ENCODE peak calls at places on chromosomes 3 and 15, in nine cellular contexts. One of them, this sample, is unnamed.

GRCh38 chr15:95772982-95773381 is 557.5 kb upstream of the NR2F2 start:
- DNase-seq in NAMALWA: no peak
- DNase-seq in activated gamma-delta T cell treated with Interleukin-2 at 50 U/mL for 16 hours: no peak
- DNase-seq in colonic mucosa: no peak
- DNase-seq in hepatocyte: no peak
- DNase-seq in bronchial epithelial cell: no peak
- DNase-seq in hypothalamus: no peak
- DNase-seq in CD8-positive, alpha-beta memory T cell: no peak
- DNase-seq in tibial nerve: no peak
- DNase-seq in this sample: no peak

GRCh38 chr3:123834631-123835030 is 49.5 kb downstream of the MYLK start:
- DNase-seq in NAMALWA: no peak
- DNase-seq in activated gamma-delta T cell treated with Interleukin-2 at 50 U/mL for 16 hours: no peak
- DNase-seq in colonic mucosa: no peak
- DNase-seq in hepatocyte: no peak
- DNase-seq in bronchial epithelial cell: peak; percentile 98
- DNase-seq in hypothalamus: no peak
- DNase-seq in CD8-positive, alpha-beta memory T cell: no peak
- DNase-seq in tibial nerve: no peak
- DNase-seq in this sample: no peak

GRCh38 chr3:108099679-108100428 is 9.0 kb upstream of the CD47 start:
- DNase-seq in NAMALWA: no peak
- DNase-seq in activated gamma-delta T cell treated with Interleukin-2 at 50 U/mL for 16 hours: peak; percentile 15
- DNase-seq in colonic mucosa: no peak
- DNase-seq in hepatocyte: no peak
- DNase-seq in bronchial epithelial cell: no peak
- DNase-seq in hypothalamus: no peak
- DNase-seq in CD8-positive, alpha-beta memory T cell: peak; percentile 42
- DNase-seq in tibial nerve: no peak
- DNase-seq in this sample: no peak

GRCh38 chr3:86438544-86438943 is 552.4 kb downstream of the VGLL3 start:
- DNase-seq in NAMALWA: no peak
- DNase-seq in activated gamma-delta T cell treated with Interleukin-2 at 50 U/mL for 16 hours: no peak
- DNase-seq in colonic mucosa: no peak
- DNase-seq in hepatocyte: no peak
- DNase-seq in bronchial epithelial cell: no peak
- DNase-seq in hypothalamus: no peak
- DNase-seq in CD8-positive, alpha-beta memory T cell: no peak
- DNase-seq in tibial nerve: no peak
- DNase-seq in this sample: no peak

GRCh38 chr15:89556413-89557262 is 18.6 kb upstream of the TICRR start:
- DNase-seq in NAMALWA: peak; percentile 72
- DNase-seq in activated gamma-delta T cell treated with Interleukin-2 at 50 U/mL for 16 hours: peak; percentile 49
- DNase-seq in colonic mucosa: peak; percentile 63
- DNase-seq in hepatocyte: peak; percentile 88
- DNase-seq in bronchial epithelial cell: peak; percentile 79
- DNase-seq in hypothalamus: no peak
- DNase-seq in CD8-positive, alpha-beta memory T cell: peak; percentile 24
- DNase-seq in tibial nerve: peak; percentile 73
- DNase-seq in this sample: no peak

GRCh38 chr15:85100186-85100937 is 118.7 kb downstream of the PDE8A start:
- DNase-seq in NAMALWA: peak; percentile 15
- DNase-seq in activated gamma-delta T cell treated with Interleukin-2 at 50 U/mL for 16 hours: no peak
- DNase-seq in colonic mucosa: no peak
- DNase-seq in hepatocyte: no peak
- DNase-seq in bronchial epithelial cell: no peak
- DNase-seq in hypothalamus: no peak
- DNase-seq in CD8-positive, alpha-beta memory T cell: no peak
- DNase-seq in tibial nerve: no peak
- DNase-seq in this sample: no peak

GRCh38 chr15:41180206-41180789 is 50.3 kb downstream of the EXD1 start:
- DNase-seq in NAMALWA: no peak
- DNase-seq in activated gamma-delta T cell treated with Interleukin-2 at 50 U/mL for 16 hours: no peak
- DNase-seq in colonic mucosa: no peak
- DNase-seq in hepatocyte: no peak
- DNase-seq in bronchial epithelial cell: no peak
- DNase-seq in hypothalamus: no peak
- DNase-seq in CD8-positive, alpha-beta memory T cell: no peak
- DNase-seq in tibial nerve: no peak
- DNase-seq in this sample: no peak

GRCh38 chr3:160768031-160768430 is 12.0 kb downstream of the PPM1L start:
- DNase-seq in NAMALWA: no peak
- DNase-seq in activated gamma-delta T cell treated with Interleukin-2 at 50 U/mL for 16 hours: no peak
- DNase-seq in colonic mucosa: no peak
- DNase-seq in hepatocyte: no peak
- DNase-seq in bronchial epithelial cell: no peak
- DNase-seq in hypothalamus: no peak
- DNase-seq in CD8-positive, alpha-beta memory T cell: no peak
- DNase-seq in tibial nerve: no peak
- DNase-seq in this sample: no peak

GRCh38 chr3:51977449-51978142 is 2.7 kb downstream of the ABHD14A start:
- DNase-seq in NAMALWA: no peak
- DNase-seq in activated gamma-delta T cell treated with Interleukin-2 at 50 U/mL for 16 hours: peak; percentile 32
- DNase-seq in colonic mucosa: no peak
- DNase-seq in hepatocyte: no peak
- DNase-seq in bronchial epithelial cell: peak; percentile 57
- DNase-seq in hypothalamus: no peak
- DNase-seq in CD8-positive, alpha-beta memory T cell: peak; percentile 54
- DNase-seq in tibial nerve: no peak
- DNase-seq in this sample: no peak

GRCh38 chr15:89003865-89004725 is 84.2 kb upstream of the ABHD2 start:
- DNase-seq in NAMALWA: peak; percentile 18
- DNase-seq in activated gamma-delta T cell treated with Interleukin-2 at 50 U/mL for 16 hours: no peak
- DNase-seq in colonic mucosa: peak; percentile 24
- DNase-seq in hepatocyte: peak; percentile 83
- DNase-seq in bronchial epithelial cell: peak; percentile 22
- DNase-seq in hypothalamus: no peak
- DNase-seq in CD8-positive, alpha-beta memory T cell: peak; percentile 8
- DNase-seq in tibial nerve: no peak
- DNase-seq in this sample: no peak

GRCh38 chr15:58561321-58561720 is 129.5 kb downstream of the LIPC start:
- DNase-seq in NAMALWA: no peak
- DNase-seq in activated gamma-delta T cell treated with Interleukin-2 at 50 U/mL for 16 hours: no peak
- DNase-seq in colonic mucosa: no peak
- DNase-seq in hepatocyte: no peak
- DNase-seq in bronchial epithelial cell: no peak
- DNase-seq in hypothalamus: no peak
- DNase-seq in CD8-positive, alpha-beta memory T cell: no peak
- DNase-seq in tibial nerve: no peak
- DNase-seq in this sample: no peak

GRCh38 chr3:95408464-95408862 is 1345.6 kb downstream of the NSUN3 start:
- DNase-seq in NAMALWA: no peak
- DNase-seq in activated gamma-delta T cell treated with Interleukin-2 at 50 U/mL for 16 hours: no peak
- DNase-seq in colonic mucosa: no peak
- DNase-seq in hepatocyte: no peak
- DNase-seq in bronchial epithelial cell: no peak
- DNase-seq in hypothalamus: no peak
- DNase-seq in CD8-positive, alpha-beta memory T cell: no peak
- DNase-seq in tibial nerve: no peak
- DNase-seq in this sample: no peak

GRCh38 chr15:100429116-100429728 is 87.4 kb upstream of the ADAMTS17 start:
- DNase-seq in NAMALWA: no peak
- DNase-seq in activated gamma-delta T cell treated with Interleukin-2 at 50 U/mL for 16 hours: no peak
- DNase-seq in colonic mucosa: no peak
- DNase-seq in hepatocyte: no peak
- DNase-seq in bronchial epithelial cell: no peak
- DNase-seq in hypothalamus: no peak
- DNase-seq in CD8-positive, alpha-beta memory T cell: no peak
- DNase-seq in tibial nerve: no peak
- DNase-seq in this sample: no peak

GRCh38 chr3:179806177-179806576 is 153.3 kb downstream of the USP13 start:
- DNase-seq in NAMALWA: no peak
- DNase-seq in activated gamma-delta T cell treated with Interleukin-2 at 50 U/mL for 16 hours: no peak
- DNase-seq in colonic mucosa: no peak
- DNase-seq in hepatocyte: no peak
- DNase-seq in bronchial epithelial cell: no peak
- DNase-seq in hypothalamus: no peak
- DNase-seq in CD8-positive, alpha-beta memory T cell: no peak
- DNase-seq in tibial nerve: no peak
- DNase-seq in this sample: no peak

GRCh38 chr3:119436977-119437376 is 26.4 kb downstream of the TMEM39A start:
- DNase-seq in NAMALWA: no peak
- DNase-seq in activated gamma-delta T cell treated with Interleukin-2 at 50 U/mL for 16 hours: no peak
- DNase-seq in colonic mucosa: no peak
- DNase-seq in hepatocyte: no peak
- DNase-seq in bronchial epithelial cell: no peak
- DNase-seq in hypothalamus: no peak
- DNase-seq in CD8-positive, alpha-beta memory T cell: no peak
- DNase-seq in tibial nerve: no peak
- DNase-seq in this sample: no peak

GRCh38 chr3:31802981-31803380 is 178.1 kb downstream of the OSBPL10 start:
- DNase-seq in NAMALWA: no peak
- DNase-seq in activated gamma-delta T cell treated with Interleukin-2 at 50 U/mL for 16 hours: no peak
- DNase-seq in colonic mucosa: no peak
- DNase-seq in hepatocyte: no peak
- DNase-seq in bronchial epithelial cell: no peak
- DNase-seq in hypothalamus: no peak
- DNase-seq in CD8-positive, alpha-beta memory T cell: no peak
- DNase-seq in tibial nerve: peak; percentile 11
- DNase-seq in this sample: no peak

GRCh38 chr3:31055757-31056156 is 161.3 kb upstream of the GADL1 start:
- DNase-seq in NAMALWA: no peak
- DNase-seq in activated gamma-delta T cell treated with Interleukin-2 at 50 U/mL for 16 hours: no peak
- DNase-seq in colonic mucosa: no peak
- DNase-seq in hepatocyte: no peak
- DNase-seq in bronchial epithelial cell: no peak
- DNase-seq in hypothalamus: no peak
- DNase-seq in CD8-positive, alpha-beta memory T cell: no peak
- DNase-seq in tibial nerve: no peak
- DNase-seq in this sample: no peak

GRCh38 chr3:13019243-13019701 is 54.0 kb downstream of the IQSEC1 start:
- DNase-seq in NAMALWA: no peak
- DNase-seq in activated gamma-delta T cell treated with Interleukin-2 at 50 U/mL for 16 hours: no peak
- DNase-seq in colonic mucosa: no peak
- DNase-seq in hepatocyte: peak; percentile 72
- DNase-seq in bronchial epithelial cell: no peak
- DNase-seq in hypothalamus: no peak
- DNase-seq in CD8-positive, alpha-beta memory T cell: no peak
- DNase-seq in tibial nerve: peak; percentile 36
- DNase-seq in this sample: peak; percentile 76

GRCh38 chr3:125129512-125129962 is 73.7 kb upstream of the HEG1 start:
- DNase-seq in NAMALWA: no peak
- DNase-seq in activated gamma-delta T cell treated with Interleukin-2 at 50 U/mL for 16 hours: no peak
- DNase-seq in colonic mucosa: peak; percentile 56
- DNase-seq in hepatocyte: peak; percentile 90
- DNase-seq in bronchial epithelial cell: peak; percentile 92
- DNase-seq in hypothalamus: no peak
- DNase-seq in CD8-positive, alpha-beta memory T cell: no peak
- DNase-seq in tibial nerve: peak; percentile 62
- DNase-seq in this sample: no peak

GRCh38 chr15:63372018-63372705 is 9.5 kb downstream of the CA12 start:
- DNase-seq in NAMALWA: no peak
- DNase-seq in activated gamma-delta T cell treated with Interleukin-2 at 50 U/mL for 16 hours: no peak
- DNase-seq in colonic mucosa: no peak
- DNase-seq in hepatocyte: peak; percentile 55
- DNase-seq in bronchial epithelial cell: peak; percentile 99
- DNase-seq in hypothalamus: no peak
- DNase-seq in CD8-positive, alpha-beta memory T cell: no peak
- DNase-seq in tibial nerve: peak; percentile 39
- DNase-seq in this sample: peak; percentile 76

GRCh38 chr3:152857082-152857481 is 22.2 kb downstream of the P2RY1 start:
- DNase-seq in NAMALWA: no peak
- DNase-seq in activated gamma-delta T cell treated with Interleukin-2 at 50 U/mL for 16 hours: no peak
- DNase-seq in colonic mucosa: no peak
- DNase-seq in hepatocyte: no peak
- DNase-seq in bronchial epithelial cell: peak; percentile 32
- DNase-seq in hypothalamus: no peak
- DNase-seq in CD8-positive, alpha-beta memory T cell: no peak
- DNase-seq in tibial nerve: no peak
- DNase-seq in this sample: no peak

GRCh38 chr3:142828703-142829304 is 60.1 kb downstream of the PCOLCE2 start:
- DNase-seq in NAMALWA: peak; percentile 89
- DNase-seq in activated gamma-delta T cell treated with Interleukin-2 at 50 U/mL for 16 hours: peak; percentile 15
- DNase-seq in colonic mucosa: peak; percentile 84
- DNase-seq in hepatocyte: peak; percentile 91
- DNase-seq in bronchial epithelial cell: peak; percentile 71
- DNase-seq in hypothalamus: peak; percentile 29
- DNase-seq in CD8-positive, alpha-beta memory T cell: peak; percentile 15
- DNase-seq in tibial nerve: peak; percentile 90
- DNase-seq in this sample: peak; percentile 87

GRCh38 chr3:157429703-157430102 is 6.9 kb upstream of the PTX3 start:
- DNase-seq in NAMALWA: no peak
- DNase-seq in activated gamma-delta T cell treated with Interleukin-2 at 50 U/mL for 16 hours: no peak
- DNase-seq in colonic mucosa: no peak
- DNase-seq in hepatocyte: no peak
- DNase-seq in bronchial epithelial cell: no peak
- DNase-seq in hypothalamus: no peak
- DNase-seq in CD8-positive, alpha-beta memory T cell: no peak
- DNase-seq in tibial nerve: no peak
- DNase-seq in this sample: no peak

GRCh38 chr15:33242165-33242564 is 47.7 kb upstream of the FMN1 start:
- DNase-seq in NAMALWA: peak; percentile 31
- DNase-seq in activated gamma-delta T cell treated with Interleukin-2 at 50 U/mL for 16 hours: no peak
- DNase-seq in colonic mucosa: no peak
- DNase-seq in hepatocyte: peak; percentile 60
- DNase-seq in bronchial epithelial cell: peak; percentile 100
- DNase-seq in hypothalamus: no peak
- DNase-seq in CD8-positive, alpha-beta memory T cell: no peak
- DNase-seq in tibial nerve: no peak
- DNase-seq in this sample: no peak

GRCh38 chr3:95037097-95037496 is 974.2 kb downstream of the NSUN3 start:
- DNase-seq in NAMALWA: no peak
- DNase-seq in activated gamma-delta T cell treated with Interleukin-2 at 50 U/mL for 16 hours: no peak
- DNase-seq in colonic mucosa: no peak
- DNase-seq in hepatocyte: no peak
- DNase-seq in bronchial epithelial cell: no peak
- DNase-seq in hypothalamus: no peak
- DNase-seq in CD8-positive, alpha-beta memory T cell: no peak
- DNase-seq in tibial nerve: no peak
- DNase-seq in this sample: no peak

GRCh38 chr15:26461847-26462608 is 310.8 kb downstream of the GABRB3 start:
- DNase-seq in NAMALWA: no peak
- DNase-seq in activated gamma-delta T cell treated with Interleukin-2 at 50 U/mL for 16 hours: no peak
- DNase-seq in colonic mucosa: no peak
- DNase-seq in hepatocyte: no peak
- DNase-seq in bronchial epithelial cell: no peak
- DNase-seq in hypothalamus: no peak
- DNase-seq in CD8-positive, alpha-beta memory T cell: no peak
- DNase-seq in tibial nerve: no peak
- DNase-seq in this sample: no peak

GRCh38 chr15:90015749-90016148 is 14.6 kb downstream of the ZNF710 start:
- DNase-seq in NAMALWA: no peak
- DNase-seq in activated gamma-delta T cell treated with Interleukin-2 at 50 U/mL for 16 hours: no peak
- DNase-seq in colonic mucosa: peak; percentile 69
- DNase-seq in hepatocyte: no peak
- DNase-seq in bronchial epithelial cell: peak; percentile 40
- DNase-seq in hypothalamus: no peak
- DNase-seq in CD8-positive, alpha-beta memory T cell: no peak
- DNase-seq in tibial nerve: no peak
- DNase-seq in this sample: no peak

GRCh38 chr3:156750874-156751245 is 75.3 kb upstream of the LEKR1 start:
- DNase-seq in NAMALWA: no peak
- DNase-seq in activated gamma-delta T cell treated with Interleukin-2 at 50 U/mL for 16 hours: no peak
- DNase-seq in colonic mucosa: no peak
- DNase-seq in hepatocyte: no peak
- DNase-seq in bronchial epithelial cell: peak; percentile 54
- DNase-seq in hypothalamus: no peak
- DNase-seq in CD8-positive, alpha-beta memory T cell: no peak
- DNase-seq in tibial nerve: no peak
- DNase-seq in this sample: no peak

GRCh38 chr15:82045892-82046667 is at the start of gene MEX3B:
- DNase-seq in NAMALWA: peak; percentile 97
- DNase-seq in activated gamma-delta T cell treated with Interleukin-2 at 50 U/mL for 16 hours: peak; percentile 82
- DNase-seq in colonic mucosa: peak; percentile 94
- DNase-seq in hepatocyte: peak; percentile 95
- DNase-seq in bronchial epithelial cell: peak; percentile 89
- DNase-seq in hypothalamus: peak; percentile 94
- DNase-seq in CD8-positive, alpha-beta memory T cell: peak; percentile 78
- DNase-seq in tibial nerve: peak; percentile 88
- DNase-seq in this sample: peak; percentile 96

This sample was measured in right atrium auricular region.